ENCODE peak calls at places on chromosomes 1 and 21, in seven cellular contexts. R is NCI-H2107; L is upper lobe of right lung; H is CD4-positive, alpha-beta T cell; K is fibroblast of mammary gland; G is iPS DF 19.7; Q is A549. P is an unnamed sample.

GRCh38 chr21:44370771-44371410 is 17.5 kb downstream of the TRPM2 start:
- DNase-seq in L (peak; percentile 54), K (no peak), H (no peak), Q (no peak), G (no peak), R (no peak), P (no peak)

GRCh38 chr1:150549496-150550221 is 451 bp downstream of the ADAMTSL4 start:
- DNase-seq in G (no peak), L (no peak), R (no peak), Q (no peak), K (peak; percentile 34), H (no peak), P (no peak)

GRCh38 chr1:27527223-27527856 is 37.4 kb upstream of the WASF2 start:
- DNase-seq in L (no peak), G (peak; percentile 80), R (peak; percentile 92), K (no peak), H (peak; percentile 53), Q (peak; percentile 50), P (peak; percentile 70)

GRCh38 chr1:159884296-159884695 is 15.7 kb downstream of the CFAP45 start:
- DNase-seq in H (no peak), L (no peak), G (no peak), Q (no peak), R (no peak), K (no peak), P (no peak)

GRCh38 chr1:231192620-231193163 is 30.8 kb downstream of the TRIM67 start:
- DNase-seq in H (no peak), Q (peak; percentile 80), R (no peak), G (no peak), L (peak; percentile 81), K (peak; percentile 4), P (no peak)

GRCh38 chr1:65083263-65083896 is 64.6 kb upstream of the AK4 start:
- DNase-seq in R (no peak), Q (no peak), G (no peak), L (no peak), H (no peak), K (peak; percentile 56), P (no peak)

GRCh38 chr1:155001438-155001687 is 1.2 kb upstream of the ZBTB7B start:
- DNase-seq in H (peak; percentile 56), G (no peak), L (no peak), K (no peak), R (no peak), Q (no peak), P (no peak)

GRCh38 chr1:171642197-171642596 is 10.3 kb downstream of the MYOC start:
- DNase-seq in L (no peak), H (no peak), K (no peak), G (no peak), Q (no peak), R (no peak), P (no peak)

GRCh38 chr21:33916200-33916567 is 580 bp upstream of the ATP5PO start:
- DNase-seq in Q (no peak), L (no peak), H (no peak), G (no peak), K (no peak), R (no peak), P (no peak)

GRCh38 chr1:32992489-32993214 is 28.0 kb upstream of the RNF19B start:
- DNase-seq in L (peak; percentile 92), H (no peak), R (peak; percentile 30), G (no peak), K (peak; percentile 94), Q (peak; percentile 89), P (no peak)